ENCODE peak calls at places on chromosomes 6 and 20, in seven cellular contexts. W is HCT116, U is K562, P is SK-N-SH, Z is GM12878, E is HepG2, S is H1. D is an unnamed sample.

GRCh38 chr6:89680150-89680549 is 41.6 kb upstream of the LYRM2 start:
- DNase-seq in Z (no peak), P (no peak), W (no peak), U (no peak), S (no peak), E (no peak), D (no peak)

GRCh38 chr6:44471271-44471981 is 83.9 kb downstream of the CDC5L start:
- DNase-seq in W (no peak), Z (no peak), S (no peak), U (peak), E (no peak), P (no peak), D (no peak)

GRCh38 chr6:69391106-69391505 is 405.7 kb downstream of the LMBRD1 start:
- DNase-seq in U (no peak), Z (no peak), W (no peak), P (no peak), E (no peak), S (no peak), D (no peak)

GRCh38 chr6:34001706-34002645 is 143.9 kb downstream of the GRM4 start:
- DNase-seq in P (no peak), S (no peak), U (no peak), W (no peak), Z (no peak), E (no peak), D (no peak)

GRCh38 chr6:122818866-122819265 is 29.8 kb downstream of the SMPDL3A start:
- DNase-seq in P (no peak), E (no peak), W (no peak), Z (no peak), U (no peak), S (no peak), D (no peak)

GRCh38 chr6:86936834-86937218 is 502 bp upstream of the HTR1E start:
- DNase-seq in P (no peak), S (no peak), E (no peak), U (no peak), Z (no peak), W (no peak), D (no peak)

GRCh38 chr6:108737594-108738546 is 110.4 kb upstream of the ARMC2 start:
- DNase-seq in W (peak), U (peak), P (no peak), Z (no peak), E (no peak), S (no peak), D (no peak)

GRCh38 chr6:6749791-6750434 is 161.4 kb downstream of the LY86 start:
- DNase-seq in U (peak), S (peak), W (peak), P (no peak), Z (no peak), E (peak), D (no peak)

GRCh38 chr6:34045698-34046097 is 100.2 kb downstream of the GRM4 start:
- DNase-seq in W (no peak), E (no peak), S (no peak), P (peak), Z (no peak), U (no peak), D (no peak)

GRCh38 chr20:48612335-48612734 is 215.5 kb downstream of the PREX1 start:
- DNase-seq in U (no peak), W (no peak), S (no peak), P (no peak), Z (no peak), E (no peak), D (no peak)

GRCh38 chr6:43115365-43115764 is 39.3 kb downstream of the PTK7 start:
- DNase-seq in P (no peak), W (no peak), E (no peak), Z (no peak), U (peak), S (no peak), D (no peak)

GRCh38 chr6:98657764-98658163 is 176.6 kb upstream of the POU3F2 start:
- DNase-seq in S (no peak), U (no peak), W (no peak), E (peak), Z (no peak), P (no peak), D (peak)

GRCh38 chr6:134171517-134171916 is 119.1 kb upstream of the SLC2A12 start:
- DNase-seq in S (no peak), P (no peak), W (no peak), Z (no peak), U (no peak), E (no peak), D (no peak)

GRCh38 chr6:73688351-73688750 is 7.7 kb upstream of the CD109 start:
- DNase-seq in W (no peak), U (no peak), Z (no peak), E (no peak), P (no peak), S (no peak), D (no peak)

GRCh38 chr6:141401168-141401567 is 731.6 kb upstream of the GJE1 start:
- DNase-seq in E (no peak), Z (no peak), W (no peak), U (no peak), P (no peak), S (no peak), D (no peak)

GRCh38 chr6:134351615-134352474 is 33.9 kb upstream of the SGK1 start:
- DNase-seq in U (no peak), W (no peak), S (peak), P (no peak), E (no peak), Z (no peak), D (no peak)

DNA sequence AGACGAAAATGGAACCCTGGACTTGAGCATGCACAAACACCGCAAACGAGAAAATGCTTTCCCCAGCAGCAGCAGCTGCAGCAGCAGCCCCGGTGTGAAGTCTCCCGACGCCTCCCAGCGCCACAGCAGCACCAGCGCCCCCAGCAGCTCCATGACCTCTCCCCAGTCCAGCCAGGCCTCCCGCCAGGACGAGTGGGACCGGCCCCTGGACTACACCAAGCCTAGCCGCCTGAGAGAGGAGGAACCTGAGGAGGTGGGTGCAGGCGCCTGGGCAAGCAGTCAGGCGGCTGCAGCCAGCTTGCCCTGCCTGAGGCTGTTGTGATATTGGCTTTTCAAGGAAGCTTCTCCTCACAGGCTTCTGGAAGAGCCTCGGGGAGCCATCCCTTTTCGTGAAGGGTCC is 35.8 kb upstream of the PCMTD2 start:
- DNase-seq in E (no peak), S (no peak), P (no peak), Z (no peak), U (no peak), W (no peak), D (no peak)
- TF ChIP-seq JUND in E (no peak), S (no peak), P (no peak), Z (no peak), U (no peak), W (no peak), D (no peak)

GRCh38 chr6:41529970-41530369 is 16.2 kb upstream of the FOXP4 start:
- DNase-seq in P (no peak), Z (no peak), S (no peak), E (no peak), W (no peak), U (no peak), D (no peak)

GRCh38 chr6:41531016-41531415 is 15.2 kb upstream of the FOXP4 start:
- DNase-seq in P (no peak), S (no peak), Z (no peak), U (no peak), W (no peak), E (no peak), D (no peak)

GRCh38 chr6:41529049-41529448 is 17.1 kb upstream of the FOXP4 start:
- DNase-seq in P (no peak), W (no peak), E (no peak), S (no peak), Z (no peak), U (no peak), D (no peak)

GRCh38 chr6:41530476-41530875 is 15.7 kb upstream of the FOXP4 start:
- DNase-seq in P (no peak), W (no peak), Z (no peak), E (no peak), S (no peak), U (no peak), D (no peak)

GRCh38 chr6:41531591-41532582 is 14.3 kb upstream of the FOXP4 start:
- DNase-seq in E (no peak), P (peak), S (no peak), U (peak), W (no peak), Z (peak), D (no peak)
- TF ChIP-seq JUND in E (no peak), P (no peak), S (no peak), U (no peak), W (no peak), Z (peak), D (no peak)

DNA sequence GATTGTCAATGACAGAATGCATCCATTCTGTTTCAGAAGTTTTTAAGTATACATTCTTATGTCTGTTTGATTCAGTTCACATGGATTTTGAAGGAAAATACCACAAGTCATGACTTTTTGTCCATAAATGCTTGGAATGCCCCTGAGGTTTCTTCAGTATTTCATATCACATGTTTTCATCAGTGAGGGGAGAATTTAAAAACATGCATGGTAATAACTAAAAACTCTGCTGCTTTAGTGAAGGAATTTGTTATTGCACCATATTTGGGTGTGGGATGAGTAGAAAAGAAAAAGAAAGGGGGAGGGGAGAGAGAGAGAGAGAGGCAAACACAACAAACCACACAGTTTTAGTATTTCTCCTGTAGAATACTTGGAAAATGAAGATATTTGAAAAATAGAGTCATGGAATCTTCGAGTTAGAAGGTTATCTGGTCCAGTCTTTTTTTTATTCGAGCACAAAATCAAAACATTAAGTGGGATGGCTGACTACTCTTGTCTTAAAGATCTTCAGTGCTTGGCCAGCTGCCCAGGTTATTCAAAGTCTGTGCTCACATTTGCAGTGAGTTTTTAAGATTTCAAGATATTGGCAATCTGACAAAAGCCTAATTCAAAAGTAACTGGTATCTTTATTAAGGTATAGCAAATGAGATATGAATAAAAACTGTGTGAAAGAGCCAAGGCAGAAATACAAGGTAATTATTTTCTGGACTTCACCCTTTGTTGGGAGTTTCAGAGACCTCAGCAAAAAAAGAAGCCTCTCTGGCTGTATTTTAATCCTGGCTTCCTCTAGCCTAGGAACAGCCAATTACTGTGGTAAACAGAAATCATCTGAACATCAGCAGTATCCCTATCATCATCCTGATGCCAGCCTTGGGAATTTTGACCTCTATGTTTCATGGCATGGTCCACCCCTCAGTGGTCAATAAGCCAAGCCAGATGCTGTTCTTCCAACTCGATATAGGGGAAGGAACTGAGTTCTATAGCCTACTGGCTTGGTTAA is 687.9 kb upstream of the CITED2 start:
- DNase-seq in U (no peak), P (peak), E (no peak), Z (no peak), W (no peak), S (no peak), D (no peak)
- TF ChIP-seq JUND in U (no peak), P (peak), E (no peak), Z (no peak), W (no peak), S (no peak), D (no peak)

GRCh38 chr20:50574586-50574985 is 64.4 kb downstream of the PTPN1 start:
- DNase-seq in W (no peak), Z (no peak), E (no peak), S (no peak), U (no peak), P (no peak), D (no peak)

GRCh38 chr20:50574108-50574507 is 63.9 kb downstream of the PTPN1 start:
- DNase-seq in E (no peak), S (no peak), Z (no peak), U (no peak), P (no peak), W (no peak), D (no peak)

GRCh38 chr20:50571466-50571865 is 61.3 kb downstream of the PTPN1 start:
- DNase-seq in S (no peak), W (no peak), U (no peak), P (no peak), Z (no peak), E (no peak), D (no peak)

GRCh38 chr20:50575869-50576720 is 65.9 kb downstream of the PTPN1 start:
- DNase-seq in U (peak), P (peak), W (peak), Z (no peak), S (peak), E (peak), D (peak)

DNA sequence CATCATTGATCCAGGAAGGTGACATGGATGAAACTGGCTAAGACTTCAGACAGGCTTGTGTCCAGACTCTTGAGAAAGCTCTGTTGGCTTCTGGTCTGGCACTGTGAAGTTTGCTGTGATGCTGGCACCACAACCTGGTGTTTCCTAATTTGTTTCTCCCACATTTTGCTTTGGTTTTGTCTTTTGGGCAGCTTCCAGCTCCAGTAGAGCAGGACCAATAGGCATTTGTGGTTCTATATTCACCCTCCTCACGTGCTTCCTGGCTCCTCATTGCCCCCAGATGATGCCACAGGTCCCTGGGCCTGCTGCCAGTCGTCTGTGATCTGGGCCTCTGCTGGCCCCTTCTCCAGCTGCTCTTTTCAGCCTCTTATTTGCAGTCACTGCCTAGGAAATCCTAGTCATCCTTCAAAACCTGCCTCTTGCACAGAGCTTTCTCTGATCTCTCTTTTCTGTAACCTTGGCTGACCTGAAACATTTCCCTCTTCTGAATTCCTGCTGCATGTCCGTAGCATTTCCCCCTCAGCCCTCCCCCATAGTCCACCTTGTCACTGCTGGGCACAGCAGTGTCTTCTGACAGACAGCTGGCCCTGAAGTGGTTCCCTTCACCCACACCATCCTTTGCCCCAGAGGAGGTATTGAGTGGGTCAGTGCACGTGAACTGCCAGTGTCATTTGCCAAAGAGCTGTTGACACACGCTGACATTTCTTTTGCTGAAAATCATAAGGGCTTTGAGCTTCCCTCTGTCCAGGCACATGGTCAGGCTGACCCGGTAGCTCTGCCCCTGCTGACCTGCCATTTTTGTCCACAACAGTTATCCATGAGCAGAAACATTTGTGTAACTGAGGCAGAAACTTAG is 63.0 kb downstream of the PTPN1 start:
- DNase-seq in W (no peak), P (peak), E (no peak), Z (no peak), S (no peak), U (no peak), D (peak)
- TF ChIP-seq JUND in W (no peak), P (no peak), E (no peak), Z (no peak), S (no peak), U (no peak), D (no peak)

DNA sequence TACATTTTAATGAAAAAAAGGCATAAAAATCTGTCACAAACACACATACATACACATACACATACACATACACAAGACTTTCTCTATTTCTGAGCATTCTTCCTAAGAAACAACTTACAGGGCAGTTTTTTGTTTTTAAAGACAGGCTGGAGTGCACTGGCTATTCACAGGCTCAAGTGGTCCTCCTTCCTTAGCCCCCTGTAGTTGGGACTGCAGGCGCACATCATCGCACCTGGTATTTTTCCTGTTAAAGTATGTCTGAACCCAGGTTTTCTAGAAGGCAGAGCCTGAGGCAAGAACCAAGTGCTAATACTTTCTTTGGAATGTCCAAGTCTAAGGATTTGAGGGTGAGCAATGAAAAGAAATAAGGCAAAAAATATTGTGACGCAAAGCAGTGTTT is 41.3 kb upstream of the ELOVL5 start:
- DNase-seq in P (no peak), W (no peak), E (no peak), U (no peak), Z (no peak), S (no peak), D (no peak)
- TF ChIP-seq JUND in P (no peak), W (no peak), E (no peak), U (no peak), Z (no peak), S (no peak), D (no peak)

GRCh38 chr6:5525209-5525608 is 263.9 kb downstream of the FARS2 start:
- DNase-seq in P (no peak), S (no peak), U (no peak), Z (no peak), W (no peak), E (no peak), D (no peak)
- TF ChIP-seq JUND in P (no peak), S (no peak), U (no peak), Z (no peak), W (no peak), E (no peak), D (no peak)

GRCh38 chr6:14635195-14635594 is 517.6 kb downstream of the CD83 start:
- DNase-seq in Z (no peak), P (no peak), E (no peak), S (no peak), W (no peak), U (no peak), D (no peak)
- TF ChIP-seq JUND in Z (no peak), P (no peak), E (no peak), S (no peak), W (no peak), U (no peak), D (no peak)

DNA sequence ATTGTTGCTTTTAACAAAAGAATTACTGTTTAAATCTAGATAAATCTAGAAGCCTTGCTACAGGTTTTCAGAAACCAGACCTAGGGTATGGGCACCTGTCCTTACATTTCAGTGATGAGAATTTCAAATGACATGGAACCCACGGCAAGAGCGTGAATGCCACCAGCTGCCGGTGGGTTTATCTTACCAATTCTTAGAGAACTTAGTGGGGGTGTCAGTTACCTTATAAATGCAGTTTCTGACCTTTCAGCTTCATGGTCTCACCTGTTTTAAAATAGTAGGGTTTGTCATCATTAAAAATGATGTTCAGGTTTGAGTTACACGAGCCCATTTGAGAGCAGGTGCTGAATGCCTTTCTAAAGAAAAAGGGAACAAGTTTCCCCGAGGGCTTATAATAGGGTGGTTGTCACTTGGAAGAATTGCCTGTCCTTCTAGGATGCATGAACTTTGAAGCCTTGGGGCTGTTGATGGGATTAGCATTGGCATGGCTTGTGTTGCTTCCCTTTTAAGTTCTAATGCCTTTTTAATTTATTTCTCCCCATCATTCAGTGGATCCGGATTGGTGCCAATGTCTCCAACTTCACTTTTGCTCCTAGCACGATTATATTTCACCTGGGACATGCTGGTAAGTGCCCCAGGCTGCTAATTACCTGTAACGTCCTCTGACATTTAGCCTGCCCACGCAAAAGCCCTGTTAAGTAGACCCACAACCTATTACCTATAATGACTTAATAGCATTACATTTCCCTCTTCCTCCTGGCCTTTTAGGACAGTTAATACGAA is 28.0 kb downstream of the GHRH start:
- DNase-seq in S (no peak), Z (no peak), P (no peak), W (no peak), U (no peak), E (no peak), D (no peak)
- TF ChIP-seq JUND in S (no peak), Z (no peak), P (no peak), W (no peak), U (no peak), E (no peak), D (no peak)

DNA sequence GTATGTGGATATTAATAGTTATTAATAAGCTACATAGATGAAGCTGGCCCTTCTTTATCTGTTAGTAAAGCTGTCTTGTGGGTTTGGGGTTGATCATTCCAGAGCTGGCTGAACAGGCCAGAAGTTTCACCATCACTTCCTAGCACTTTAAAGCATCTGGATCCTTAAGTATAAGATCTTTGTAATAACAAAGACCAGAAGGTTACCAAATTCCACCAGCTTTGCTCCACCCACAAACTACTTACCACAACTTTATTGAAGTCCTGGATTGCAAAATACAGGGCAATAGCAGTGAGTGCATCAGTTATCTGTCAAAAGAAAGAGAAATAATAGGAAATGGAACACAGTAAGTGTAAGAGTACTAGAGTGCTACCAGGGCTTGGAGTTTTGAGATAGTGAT is 33.0 kb downstream of the PIGU start:
- DNase-seq in Z (no peak), E (no peak), S (no peak), U (no peak), W (no peak), P (no peak), D (no peak)
- TF ChIP-seq JUND in Z (no peak), E (no peak), S (no peak), U (no peak), W (no peak), P (no peak), D (no peak)